ENCODE peak calls at places on chromosomes 13 and 19, in four cellular contexts. One of them, this sample, is unnamed.

GRCh38 chr13:51585234-51585672 is 991 bp downstream of the WDFY2 start:
- DNase-seq in GM12892: no peak
- DNase-seq in GM12878: no peak
- DNase-seq in HepG2: no peak
- DNase-seq in this sample: no peak

GRCh38 chr13:74217816-74218215 is 83.6 kb upstream of the KLF12 start:
- DNase-seq in HepG2: no peak
- DNase-seq in GM12878: no peak
- DNase-seq in GM12892: no peak
- DNase-seq in this sample: no peak

GRCh38 chr13:22454586-22454985 is 726.2 kb upstream of the SGCG start:
- DNase-seq in GM12892: no peak
- DNase-seq in HepG2: no peak
- DNase-seq in GM12878: no peak
- DNase-seq in this sample: no peak

GRCh38 chr19:51066816-51067215 is 1.9 kb upstream of the KLK13 start:
- DNase-seq in GM12878: no peak
- DNase-seq in GM12892: no peak
- DNase-seq in HepG2: no peak
- DNase-seq in this sample: no peak

GRCh38 chr13:99656843-99657506 is 155.7 kb downstream of the TM9SF2 start:
- DNase-seq in HepG2: no peak
- DNase-seq in GM12878: no peak
- DNase-seq in GM12892: no peak
- DNase-seq in this sample: no peak

GRCh38 chr13:88144580-88144979 is 473.4 kb downstream of the SLITRK5 start:
- DNase-seq in GM12878: no peak
- DNase-seq in HepG2: no peak
- DNase-seq in GM12892: no peak
- DNase-seq in this sample: no peak

GRCh38 chr19:44635581-44636438 is 7.9 kb upstream of the PVR start:
- DNase-seq in HepG2: no peak
- DNase-seq in GM12892: no peak
- DNase-seq in GM12878: no peak
- DNase-seq in this sample: no peak

GRCh38 chr13:80313668-80314278 is 27.2 kb downstream of the SPRY2 start:
- DNase-seq in GM12878: no peak
- DNase-seq in HepG2: no peak
- DNase-seq in GM12892: no peak
- DNase-seq in this sample: no peak

GRCh38 chr13:19713186-19713965 is 69.4 kb downstream of the PSPC1 start:
- DNase-seq in GM12892: no peak
- DNase-seq in GM12878: peak
- DNase-seq in HepG2: no peak
- DNase-seq in this sample: no peak

GRCh38 chr13:24148414-24149305 is 11.9 kb upstream of the SPATA13 start:
- DNase-seq in HepG2: peak
- DNase-seq in GM12892: no peak
- DNase-seq in GM12878: no peak
- DNase-seq in this sample: no peak

GRCh38 chr13:100646030-100646673 is 28.4 kb downstream of the TMTC4 start:
- DNase-seq in GM12892: no peak
- DNase-seq in GM12878: no peak
- DNase-seq in HepG2: peak
- DNase-seq in this sample: no peak

GRCh38 chr19:57682226-57682766 is 519 bp downstream of the ZNF551 start:
- DNase-seq in HepG2: no peak
- DNase-seq in GM12878: no peak
- DNase-seq in GM12892: no peak
- DNase-seq in this sample: no peak

GRCh38 chr13:43688230-43688907 is 98.4 kb downstream of the ENOX1 start:
- DNase-seq in GM12878: no peak
- DNase-seq in GM12892: no peak
- DNase-seq in HepG2: no peak
- DNase-seq in this sample: no peak

GRCh38 chr13:74227476-74228158 is 93.4 kb upstream of the KLF12 start:
- DNase-seq in GM12892: no peak
- DNase-seq in HepG2: peak
- DNase-seq in GM12878: no peak
- DNase-seq in this sample: no peak

GRCh38 chr19:34707661-34708060 is 26.4 kb upstream of the ZNF181 start:
- DNase-seq in GM12892: no peak
- DNase-seq in HepG2: no peak
- DNase-seq in GM12878: no peak
- DNase-seq in this sample: no peak

GRCh38 chr19:19405919-19406877 is 723 bp downstream of the GATAD2A start:
- DNase-seq in GM12892: no peak
- DNase-seq in HepG2: no peak
- DNase-seq in GM12878: no peak
- DNase-seq in this sample: no peak

GRCh38 chr13:27403252-27403678 is 21.2 kb upstream of the GTF3A start:
- DNase-seq in GM12892: no peak
- DNase-seq in HepG2: no peak
- DNase-seq in GM12878: no peak
- DNase-seq in this sample: no peak

GRCh38 chr19:5585461-5586299 is 17.9 kb upstream of the TINCR start:
- DNase-seq in HepG2: no peak
- DNase-seq in GM12878: no peak
- DNase-seq in GM12892: no peak
- DNase-seq in this sample: peak
- TF ChIP-seq POLR2AphosphoS5 in HepG2: no peak
- TF ChIP-seq POLR2AphosphoS5 in GM12878: peak
- TF ChIP-seq POLR2AphosphoS5 in GM12892: no peak
- TF ChIP-seq POLR2AphosphoS5 in this sample: no peak

DNA sequence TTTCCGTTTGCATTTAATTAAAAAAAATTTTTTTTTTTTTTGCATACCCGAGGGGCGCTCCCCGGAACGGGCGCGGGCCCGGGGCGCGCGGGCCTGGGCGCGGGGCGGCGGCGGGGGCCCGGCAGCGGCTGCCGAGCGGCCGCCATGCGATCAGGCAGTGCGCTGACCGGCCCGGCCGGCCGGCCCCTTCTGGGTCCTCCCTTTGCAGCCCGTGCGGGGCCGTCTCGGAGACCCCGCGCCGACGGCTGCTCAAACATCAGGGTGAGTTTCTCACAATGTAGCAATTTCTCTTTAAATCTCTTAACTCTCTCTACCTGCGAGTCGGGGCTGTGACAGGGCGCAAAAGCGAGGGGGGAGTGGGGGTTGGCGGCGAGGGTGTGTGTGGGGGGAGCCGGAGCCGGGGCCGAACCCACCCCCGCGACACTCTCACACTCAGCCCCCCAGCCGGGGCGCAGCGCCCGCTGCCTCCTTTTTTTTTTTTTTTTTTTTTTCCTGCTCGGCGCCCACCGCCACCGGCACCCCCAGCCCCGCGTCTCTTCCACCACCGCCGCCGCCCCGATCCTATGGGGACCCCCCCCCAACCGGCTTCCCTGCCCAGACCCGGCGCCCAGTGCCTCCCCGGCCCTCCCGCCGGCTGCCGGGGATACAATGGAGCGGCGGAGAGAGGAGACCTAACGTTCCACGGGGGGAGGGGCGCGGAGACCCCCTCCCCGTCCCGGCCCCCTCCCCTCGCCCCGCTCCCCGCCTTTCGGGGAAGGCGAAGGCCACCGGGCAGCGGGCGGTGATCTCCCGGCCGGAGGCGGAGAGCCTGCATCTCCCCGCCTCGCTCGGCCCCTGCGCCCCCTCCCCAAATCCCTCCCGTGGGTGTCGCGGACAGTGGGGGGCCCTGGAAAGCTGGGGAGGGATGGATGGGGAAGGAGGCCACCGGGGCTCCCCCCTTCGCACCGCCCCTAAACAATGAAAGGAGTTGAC is at the start of gene BICRA:
- DNase-seq in GM12878: no peak
- DNase-seq in HepG2: peak
- DNase-seq in GM12892: peak
- DNase-seq in this sample: peak
- TF ChIP-seq TAF1 in GM12878: peak
- TF ChIP-seq TAF1 in HepG2: no peak
- TF ChIP-seq TAF1 in GM12892: peak
- TF ChIP-seq TAF1 in this sample: peak

GRCh38 chr19:16889883-16890460 is 1.2 kb downstream of the F2RL3 start:
- DNase-seq in GM12878: no peak
- DNase-seq in HepG2: no peak
- DNase-seq in GM12892: no peak
- DNase-seq in this sample: no peak

GRCh38 chr19:16888629-16889371 is at the start of gene F2RL3:
- DNase-seq in HepG2: no peak
- DNase-seq in GM12892: peak
- DNase-seq in GM12878: no peak
- DNase-seq in this sample: peak

GRCh38 chr19:16889429-16889882 is 657 bp downstream of the F2RL3 start:
- DNase-seq in GM12878: no peak
- DNase-seq in GM12892: no peak
- DNase-seq in HepG2: no peak
- DNase-seq in this sample: no peak

GRCh38 chr19:16886305-16886880 is 2.4 kb upstream of the F2RL3 start:
- DNase-seq in GM12892: no peak
- DNase-seq in HepG2: peak
- DNase-seq in GM12878: no peak
- DNase-seq in this sample: no peak

DNA sequence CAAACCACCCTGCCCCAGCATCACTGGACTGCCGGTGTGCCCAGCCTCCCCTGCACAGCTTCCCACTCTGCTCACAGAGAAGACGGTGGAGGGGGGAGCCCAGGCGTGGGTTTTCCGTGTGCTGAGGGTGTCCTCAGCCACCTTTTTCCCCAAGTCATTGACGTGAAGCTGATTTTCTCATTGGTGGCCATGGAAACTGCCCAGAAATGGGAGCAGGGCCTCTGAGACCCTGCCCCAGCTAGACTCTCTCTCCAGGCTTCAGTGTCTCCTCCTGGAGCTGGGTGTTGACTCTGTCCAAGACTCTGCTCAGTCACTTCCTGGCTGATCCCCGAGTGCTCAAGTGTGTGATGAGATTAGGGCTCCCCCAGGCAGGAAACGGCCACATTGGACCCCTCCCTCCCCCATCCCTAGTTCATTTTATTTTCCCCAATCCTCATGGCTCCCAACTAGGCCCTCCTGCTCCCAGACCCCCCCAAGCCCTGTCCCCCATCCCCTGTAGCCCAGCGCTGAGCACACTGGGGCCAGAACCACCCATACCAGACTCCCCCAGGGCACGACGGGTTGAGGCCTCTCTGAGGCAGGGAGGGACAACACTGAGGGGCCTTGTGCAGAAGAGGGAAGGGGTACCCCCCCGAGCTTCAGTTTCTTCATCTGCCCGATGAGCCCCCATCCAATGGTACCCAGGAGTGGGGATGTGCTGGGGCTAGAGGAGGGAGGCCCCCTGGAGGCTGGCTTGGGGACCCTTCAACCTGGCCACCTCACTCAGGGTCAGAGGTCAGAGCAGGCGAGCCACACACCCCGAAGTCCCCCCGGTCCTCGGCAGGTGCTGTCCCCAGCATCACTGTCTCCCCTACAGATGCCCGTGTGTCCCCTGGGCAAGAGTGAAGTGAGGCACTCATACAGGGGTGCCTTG is 1.2 kb upstream of the F2RL3 start:
- DNase-seq in HepG2: no peak
- DNase-seq in GM12878: no peak
- DNase-seq in GM12892: no peak
- DNase-seq in this sample: no peak
- TF ChIP-seq POLR2A in HepG2: no peak
- TF ChIP-seq POLR2A in GM12878: no peak
- TF ChIP-seq POLR2A in GM12892: no peak
- TF ChIP-seq POLR2A in this sample: no peak

DNA sequence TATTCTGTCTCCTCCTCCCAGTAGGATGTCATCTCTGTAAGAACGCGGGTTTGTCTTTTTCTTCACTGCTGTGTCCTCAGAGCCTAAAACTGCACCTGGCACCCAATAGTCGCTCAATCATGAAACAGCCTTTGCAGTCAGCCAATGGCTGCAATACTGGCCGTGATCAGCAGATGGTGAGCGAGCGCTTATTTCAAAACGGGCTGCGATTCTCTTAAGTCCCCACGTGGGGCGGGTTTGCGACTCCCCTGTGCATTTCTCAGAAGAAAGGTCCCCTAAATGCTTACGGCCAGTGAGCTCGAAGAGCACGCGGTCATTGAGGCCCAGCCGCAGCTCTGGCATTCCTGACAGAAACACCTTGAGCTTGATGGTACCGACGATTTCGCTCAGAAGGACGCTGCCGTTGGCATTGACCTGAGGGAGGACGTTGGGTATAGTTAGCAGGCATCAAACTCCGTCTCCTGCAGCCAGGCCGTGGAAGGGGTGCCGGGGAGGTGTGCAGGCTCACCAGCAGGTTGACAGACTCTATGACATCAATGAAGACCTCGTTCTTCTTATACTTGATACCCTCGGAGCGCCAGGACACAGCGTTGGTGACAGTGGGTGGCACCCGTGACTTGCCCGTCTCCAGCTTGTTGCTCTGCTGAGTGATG is 6.0 kb downstream of the AP1M2 start:
- DNase-seq in GM12892: peak
- DNase-seq in GM12878: no peak
- DNase-seq in HepG2: peak
- DNase-seq in this sample: peak
- TF ChIP-seq POLR2AphosphoS5 in GM12892: no peak
- TF ChIP-seq POLR2AphosphoS5 in GM12878: no peak
- TF ChIP-seq POLR2AphosphoS5 in HepG2: no peak
- TF ChIP-seq POLR2AphosphoS5 in this sample: no peak

GRCh38 chr13:30415430-30416030 is 6.8 kb upstream of the UBE2L5 start:
- DNase-seq in GM12892: no peak
- DNase-seq in HepG2: no peak
- DNase-seq in GM12878: no peak
- DNase-seq in this sample: no peak
- TF ChIP-seq TAF1 in GM12892: no peak
- TF ChIP-seq TAF1 in HepG2: no peak
- TF ChIP-seq TAF1 in GM12878: peak
- TF ChIP-seq TAF1 in this sample: no peak

DNA sequence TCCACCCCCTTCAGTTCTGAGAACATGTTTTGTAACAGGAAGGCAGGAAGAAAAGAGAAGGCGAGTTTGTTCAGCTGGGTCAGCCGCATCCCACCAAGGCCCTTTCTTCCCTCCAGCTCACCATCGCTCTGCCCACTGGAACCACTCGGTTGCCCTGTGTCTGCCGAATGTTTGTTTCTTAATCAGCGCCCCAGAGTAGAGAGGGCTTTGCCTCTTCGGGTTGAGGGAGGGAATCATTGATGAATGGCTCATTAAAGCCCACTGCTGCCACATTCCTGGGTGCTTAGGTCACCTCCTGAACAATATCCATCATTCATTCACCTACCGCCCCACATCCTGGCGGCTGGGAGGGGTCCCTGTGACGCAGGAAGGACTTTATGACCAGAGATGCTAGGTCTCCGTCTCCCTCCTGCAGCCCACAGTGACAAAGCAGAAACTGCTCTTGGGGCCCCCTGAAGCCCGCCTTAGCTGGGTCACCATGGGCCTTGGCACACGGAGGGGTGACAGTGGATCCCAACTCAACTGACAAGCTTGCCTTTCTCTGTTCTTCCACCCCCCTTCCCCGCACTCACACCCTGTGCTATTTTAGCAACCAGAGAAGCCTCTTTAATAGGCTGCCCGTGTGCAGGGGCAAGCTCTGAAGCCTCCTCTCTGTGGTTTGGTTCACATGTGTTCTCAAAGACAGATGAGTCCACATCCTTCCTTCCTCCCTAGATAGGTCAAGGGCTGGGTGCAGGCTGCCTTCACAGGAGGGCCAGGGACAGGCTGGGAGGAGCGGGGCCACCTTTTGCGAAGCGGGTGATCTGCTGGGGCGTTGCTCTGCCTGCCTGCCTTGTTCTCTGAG is 46.2 kb downstream of the ACTN4 start:
- DNase-seq in HepG2: peak
- DNase-seq in GM12878: no peak
- DNase-seq in GM12892: peak
- DNase-seq in this sample: peak
- TF ChIP-seq POLR2A in HepG2: no peak
- TF ChIP-seq POLR2A in GM12878: no peak
- TF ChIP-seq POLR2A in GM12892: no peak
- TF ChIP-seq POLR2A in this sample: no peak